ENCODE peak calls at places on chromosomes 13 and 19, in eight cellular contexts. P is esophagus muscularis mucosa, Z is right lobe of liver, Q is thyroid gland, T is transverse colon, X is sigmoid colon, E is A549, S is ovary. F is an unnamed sample.

GRCh38 chr13:51122868-51123267 is 11.8 kb upstream of the C13orf42 start:
- DNase-seq in S (no peak), E (no peak), Z (no peak), Q (no peak), P (peak), T (no peak), X (no peak), F (no peak)

GRCh38 chr19:15113245-15114152 is 6.3 kb downstream of the SYDE1 start:
- DNase-seq in X (no peak), P (no peak), Q (no peak), Z (no peak), S (no peak), E (peak), T (no peak), F (no peak)

GRCh38 chr13:43132228-43132627 is 108.8 kb downstream of the DNAJC15 start:
- DNase-seq in S (no peak), T (peak), X (no peak), Z (no peak), P (no peak), E (peak), Q (peak), F (no peak)

GRCh38 chr19:36152061-36152885 is at the start of gene COX7A1:
- DNase-seq in Z (peak), X (peak), E (no peak), S (peak), T (peak), Q (peak), P (peak), F (no peak)

GRCh38 chr13:47076536-47076935 is 179.7 kb upstream of the HTR2A start:
- DNase-seq in S (no peak), X (no peak), Z (no peak), Q (no peak), T (no peak), E (no peak), P (no peak), F (no peak)

GRCh38 chr13:47546265-47546962 is 454.7 kb downstream of the SUCLA2 start:
- DNase-seq in Q (no peak), T (no peak), P (no peak), S (no peak), X (no peak), E (no peak), Z (no peak), F (no peak)

GRCh38 chr19:45814851-45815481 is at the start of gene RSPH6A:
- DNase-seq in T (no peak), E (no peak), P (no peak), S (no peak), Z (no peak), X (no peak), Q (no peak), F (no peak)

GRCh38 chr19:33426621-33427475 is 53.3 kb downstream of the CEBPG start:
- DNase-seq in E (no peak), T (no peak), S (peak), X (no peak), Q (no peak), Z (peak), P (no peak), F (no peak)

GRCh38 chr13:79271616-79272015 is 134.4 kb downstream of the RBM26 start:
- DNase-seq in Q (no peak), T (no peak), E (no peak), Z (no peak), P (no peak), X (no peak), S (no peak), F (no peak)

GRCh38 chr13:87999141-87999765 is 328.1 kb downstream of the SLITRK5 start:
- DNase-seq in X (no peak), S (no peak), E (no peak), P (no peak), Q (no peak), T (no peak), Z (no peak), F (no peak)

GRCh38 chr19:48628486-48629296 is 8.5 kb downstream of the DBP start:
- DNase-seq in Q (no peak), T (peak), Z (peak), S (peak), E (no peak), P (no peak), X (peak), F (no peak)

GRCh38 chr19:32464279-32464678 is 58.7 kb downstream of the DPY19L3 start:
- DNase-seq in E (peak), T (no peak), P (no peak), Z (no peak), S (no peak), Q (no peak), X (no peak), F (no peak)

GRCh38 chr19:46217476-46217875 is 12.1 kb upstream of the IGFL1 start:
- DNase-seq in Q (no peak), E (no peak), P (no peak), X (no peak), T (no peak), Z (no peak), S (no peak), F (no peak)

GRCh38 chr19:43755256-43755801 is 567 bp upstream of the SMG9 start:
- DNase-seq in E (peak), S (peak), X (peak), Q (peak), Z (peak), P (no peak), T (peak), F (peak)

GRCh38 chr19:41690801-41691065 is 2.7 kb upstream of the CEACAM7 start:
- DNase-seq in P (no peak), X (no peak), Z (no peak), S (no peak), E (no peak), Q (no peak), T (no peak), F (no peak)

GRCh38 chr19:41687419-41687818 is 651 bp downstream of the CEACAM7 start:
- DNase-seq in Z (no peak), P (peak), X (no peak), T (no peak), S (no peak), Q (no peak), E (no peak), F (no peak)

GRCh38 chr19:41689993-41690800 is 2.1 kb upstream of the CEACAM7 start:
- DNase-seq in E (no peak), S (no peak), Z (peak), X (no peak), P (peak), T (no peak), Q (no peak), F (no peak)

GRCh38 chr19:41688098-41688497 is at the start of gene CEACAM7:
- DNase-seq in T (peak), P (peak), Q (no peak), Z (peak), S (no peak), X (no peak), E (no peak), F (no peak)

DNA sequence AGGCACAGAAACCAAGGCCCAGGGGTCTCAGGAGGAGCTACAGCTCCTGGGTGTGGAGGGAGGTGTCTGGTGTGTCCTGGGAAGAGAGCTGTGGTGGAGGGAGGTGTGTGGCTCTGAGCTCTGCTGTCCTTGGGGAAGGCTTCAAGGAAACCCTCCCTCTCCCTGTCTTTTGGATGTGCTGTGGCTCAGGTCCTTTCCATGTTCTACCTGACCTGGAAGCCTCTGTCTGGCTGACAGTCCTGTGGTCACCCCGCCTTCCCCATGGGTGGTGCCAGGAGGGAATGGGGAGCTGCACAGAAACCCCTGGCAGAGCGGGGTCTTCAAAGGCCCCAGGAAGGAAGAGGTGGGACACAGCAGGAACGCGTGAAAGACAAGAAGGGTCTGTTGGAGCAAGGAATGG is 617 bp upstream of the CEACAM7 start:
- DNase-seq in T (no peak), X (no peak), E (no peak), S (no peak), Z (no peak), Q (no peak), P (peak), F (no peak)
- TF ChIP-seq POLR2A in T (no peak), X (no peak), E (no peak), S (no peak), Z (no peak), Q (no peak), P (no peak), F (no peak)

GRCh38 chr13:21076265-21076653 is 14.9 kb upstream of the LATS2 start:
- DNase-seq in Z (no peak), P (no peak), T (no peak), E (no peak), Q (no peak), S (peak), X (no peak), F (no peak)
- H3K27ac ChIP-seq in Z (no peak), P (peak), T (no peak), E (peak), Q (no peak), S (no peak), X (no peak), F (no peak)

DNA sequence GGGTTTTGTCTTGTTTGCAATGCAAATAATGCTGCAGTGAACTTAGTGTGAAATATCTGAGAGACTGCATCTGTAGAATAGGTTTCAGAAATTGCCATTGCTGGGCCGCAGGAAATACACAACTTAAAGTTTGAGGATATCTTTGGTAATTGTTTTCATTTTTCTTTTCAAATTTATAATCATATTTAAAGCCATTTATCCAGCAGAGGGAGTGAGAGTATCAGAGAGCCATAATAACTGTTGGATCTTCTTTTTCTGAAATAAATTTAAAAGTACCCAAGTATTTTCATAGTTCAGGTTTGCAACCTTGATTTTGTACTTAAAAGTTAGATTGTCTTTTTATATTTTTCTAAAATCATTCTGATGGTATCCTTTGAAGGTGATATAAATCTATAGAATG is 99.4 kb downstream of the ZMYM2 start:
- DNase-seq in S (no peak), Z (no peak), E (no peak), Q (no peak), T (no peak), P (no peak), X (no peak), F (no peak)
- TF ChIP-seq CTCF in S (no peak), Z (peak), E (no peak), Q (no peak), T (no peak), P (no peak), X (no peak), F (no peak)

DNA sequence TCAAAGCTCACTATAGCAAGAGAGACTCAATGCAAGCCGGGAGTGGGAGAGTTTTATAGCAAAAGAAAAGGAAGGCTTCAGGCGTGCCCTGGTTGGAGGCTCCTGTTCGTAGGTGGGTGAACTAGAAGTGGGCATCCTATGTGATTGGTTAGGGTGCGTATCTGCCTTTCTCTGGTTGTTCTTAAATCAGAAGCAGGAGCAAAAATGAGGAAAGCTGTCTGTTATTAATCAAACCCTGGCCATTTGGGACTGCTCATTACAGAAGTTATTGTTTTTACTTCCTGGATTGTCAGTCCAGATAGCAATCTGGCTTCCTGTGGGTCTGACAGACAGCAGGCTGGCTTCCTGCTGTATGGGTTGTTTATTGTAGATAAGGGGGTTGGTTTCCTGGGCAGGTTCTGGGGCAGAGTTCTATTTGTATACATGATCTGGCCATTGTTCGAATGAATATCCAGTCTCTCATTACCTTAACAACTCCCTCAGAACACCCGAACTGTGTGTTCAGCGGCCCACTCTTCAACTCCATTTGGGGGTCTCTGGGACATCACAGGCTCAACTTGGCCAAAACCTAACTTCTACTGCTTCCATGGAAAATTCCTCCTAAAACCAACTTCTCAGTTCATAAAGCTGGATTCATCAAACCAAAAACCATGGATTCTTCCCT is 1.6 kb downstream of the ZNF792 start:
- DNase-seq in Z (no peak), Q (no peak), X (no peak), T (no peak), E (no peak), P (no peak), S (no peak), F (peak)
- TF ChIP-seq POLR2A in Z (no peak), Q (no peak), X (no peak), T (no peak), E (no peak), P (no peak), S (no peak), F (no peak)

GRCh38 chr19:5908773-5909442 is 4.2 kb downstream of the VMAC start:
- DNase-seq in Q (no peak), E (no peak), Z (no peak), X (no peak), P (no peak), T (no peak), S (peak), F (no peak)
- H3K27ac ChIP-seq in Q (no peak), E (no peak), Z (no peak), X (no peak), P (no peak), T (no peak), S (no peak), F (no peak)

DNA sequence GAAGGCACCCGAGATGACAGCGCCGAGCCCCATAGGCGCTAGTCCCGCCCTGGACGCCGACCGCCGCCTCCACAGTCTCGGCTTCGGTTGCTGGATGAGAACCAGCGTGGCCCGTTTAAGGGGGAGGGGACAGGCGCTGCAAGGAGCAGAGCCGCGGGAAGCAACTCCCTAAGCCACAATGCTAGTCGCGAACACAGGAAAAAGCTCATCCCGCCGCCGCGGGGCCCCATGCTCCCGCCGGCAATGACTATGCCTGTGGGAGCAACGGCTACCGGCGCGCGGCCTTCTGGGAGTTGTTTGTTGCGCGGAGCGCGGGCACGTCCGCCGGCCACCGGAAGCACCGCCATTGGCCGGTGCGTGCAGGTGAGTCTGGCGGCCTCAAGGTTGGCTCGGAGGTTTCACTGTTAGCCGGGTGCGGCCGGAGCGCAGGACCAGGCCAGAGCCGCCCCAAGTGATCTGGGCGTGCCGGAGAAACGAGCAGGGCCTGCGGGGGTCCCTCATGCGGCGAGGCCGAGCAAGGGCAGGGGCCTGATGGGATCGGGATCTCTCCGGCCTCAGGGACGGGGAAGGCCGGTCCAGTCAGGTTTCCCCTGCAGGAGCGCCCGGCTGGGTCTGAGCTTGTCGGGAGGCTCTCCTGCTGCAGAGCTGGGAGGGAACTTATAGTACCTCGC is at the start of gene ZNF544:
- DNase-seq in Q (peak), X (peak), S (peak), T (peak), P (no peak), Z (peak), E (peak), F (peak)
- TF ChIP-seq CTCF in Q (no peak), X (no peak), S (peak), T (peak), P (no peak), Z (no peak), E (no peak), F (no peak)

GRCh38 chr19:8358948-8359347 is 5.0 kb upstream of the ANGPTL4 start:
- DNase-seq in Z (no peak), Q (no peak), P (no peak), S (no peak), X (no peak), T (no peak), E (no peak), F (no peak)

GRCh38 chr19:8352134-8352827 is 9.2 kb upstream of the KANK3 start:
- DNase-seq in E (no peak), P (no peak), X (no peak), Z (no peak), Q (peak), T (no peak), S (no peak), F (no peak)

GRCh38 chr19:8357007-8357521 is 6.9 kb upstream of the ANGPTL4 start:
- DNase-seq in X (no peak), S (no peak), Q (no peak), E (no peak), P (no peak), Z (no peak), T (no peak), F (no peak)

GRCh38 chr19:8360196-8360595 is 3.8 kb upstream of the ANGPTL4 start:
- DNase-seq in Q (no peak), P (no peak), T (no peak), E (no peak), S (no peak), X (no peak), Z (no peak), F (no peak)

GRCh38 chr19:8355631-8356402 is 8.1 kb upstream of the ANGPTL4 start:
- DNase-seq in X (no peak), Z (no peak), E (peak), S (no peak), T (no peak), P (no peak), Q (no peak), F (no peak)
- TF ChIP-seq POLR2A in X (no peak), Z (no peak), E (no peak), S (no peak), T (no peak), P (no peak), Q (no peak), F (no peak)